ENCODE peak calls at places on chromosomes 12 and 14, in four cellular contexts. P is K562, M is HepG2, I is GM12878. R is an unnamed sample.

GRCh38 chr12:15982071-15982470 is 70.9 kb downstream of the DERA start:
- DNase-seq in P (no peak), I (no peak), M (no peak), R (no peak)

GRCh38 chr12:116881325-116881866 is at the start of gene HRK:
- DNase-seq in P (peak; percentile 44), I (no peak), M (no peak), R (no peak)

GRCh38 chr12:85441740-85442139 is 161.7 kb downstream of the ALX1 start:
- DNase-seq in I (no peak), M (peak; percentile 9), P (no peak), R (peak; percentile 49)

GRCh38 chr12:90333939-90334338 is 621.0 kb downstream of the CCER1 start:
- DNase-seq in P (no peak), M (no peak), I (no peak), R (no peak)

GRCh38 chr12:131287938-131288797 is 334.5 kb downstream of the ADGRD1 start:
- DNase-seq in P (no peak), I (no peak), M (no peak), R (no peak)

GRCh38 chr12:129312048-129312447 is 458.8 kb downstream of the GLT1D1 start:
- DNase-seq in P (no peak), M (no peak), I (no peak), R (no peak)

GRCh38 chr12:47717443-47718193 is 7.7 kb downstream of the ENDOU start:
- DNase-seq in P (peak; percentile 79), M (peak; percentile 42), I (no peak), R (peak; percentile 83)

GRCh38 chr14:102539544-102540309 is 30.2 kb upstream of the ANKRD9 start:
- DNase-seq in P (peak; percentile 67), I (no peak), M (peak; percentile 86), R (no peak)

GRCh38 chr12:32926356-32926755 is 29.8 kb upstream of the PKP2 start:
- DNase-seq in I (no peak), M (no peak), P (no peak), R (no peak)

GRCh38 chr12:52669426-52669825 is 10.8 kb downstream of the KRT1 start:
- DNase-seq in P (no peak), I (no peak), M (no peak), R (no peak)

GRCh38 chr14:80135305-80136088 is 75.8 kb downstream of the DIO2 start:
- DNase-seq in M (no peak), I (no peak), P (no peak), R (no peak)

DNA sequence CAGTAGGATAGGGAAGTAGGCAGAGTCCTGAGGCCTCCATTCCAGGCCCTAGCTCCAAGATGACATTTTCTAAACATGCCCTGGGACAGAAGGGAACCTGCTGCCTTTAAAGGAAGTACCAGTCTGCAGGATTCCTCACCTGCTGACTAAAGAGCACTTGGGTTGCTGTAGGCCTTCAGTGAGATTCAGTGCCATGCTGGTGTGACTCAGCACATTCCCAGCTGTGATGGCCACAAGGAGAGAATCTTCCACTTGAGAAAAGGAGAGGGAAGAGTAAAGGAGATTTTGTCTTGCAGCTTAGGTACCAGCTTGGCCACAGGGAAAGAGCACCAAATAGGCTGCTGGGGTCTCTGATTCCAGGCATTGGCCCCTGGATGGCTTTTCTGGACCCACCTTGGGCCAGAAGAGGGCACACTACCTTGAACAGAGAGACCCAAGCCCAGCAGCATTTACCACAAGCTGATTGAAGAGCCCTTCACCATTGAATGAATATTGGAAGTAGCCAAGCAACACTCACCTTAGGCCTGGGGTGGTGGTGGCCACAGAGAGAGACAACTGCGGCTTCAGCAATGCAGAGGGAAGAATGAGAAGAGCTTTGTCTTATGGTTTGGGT is 498.3 kb downstream of the KCNH5 start:
- DNase-seq in P (no peak), I (no peak), M (no peak), R (peak; percentile 12)
- TF ChIP-seq KDM1A in P (no peak), I (no peak), M (no peak), R (no peak)

DNA sequence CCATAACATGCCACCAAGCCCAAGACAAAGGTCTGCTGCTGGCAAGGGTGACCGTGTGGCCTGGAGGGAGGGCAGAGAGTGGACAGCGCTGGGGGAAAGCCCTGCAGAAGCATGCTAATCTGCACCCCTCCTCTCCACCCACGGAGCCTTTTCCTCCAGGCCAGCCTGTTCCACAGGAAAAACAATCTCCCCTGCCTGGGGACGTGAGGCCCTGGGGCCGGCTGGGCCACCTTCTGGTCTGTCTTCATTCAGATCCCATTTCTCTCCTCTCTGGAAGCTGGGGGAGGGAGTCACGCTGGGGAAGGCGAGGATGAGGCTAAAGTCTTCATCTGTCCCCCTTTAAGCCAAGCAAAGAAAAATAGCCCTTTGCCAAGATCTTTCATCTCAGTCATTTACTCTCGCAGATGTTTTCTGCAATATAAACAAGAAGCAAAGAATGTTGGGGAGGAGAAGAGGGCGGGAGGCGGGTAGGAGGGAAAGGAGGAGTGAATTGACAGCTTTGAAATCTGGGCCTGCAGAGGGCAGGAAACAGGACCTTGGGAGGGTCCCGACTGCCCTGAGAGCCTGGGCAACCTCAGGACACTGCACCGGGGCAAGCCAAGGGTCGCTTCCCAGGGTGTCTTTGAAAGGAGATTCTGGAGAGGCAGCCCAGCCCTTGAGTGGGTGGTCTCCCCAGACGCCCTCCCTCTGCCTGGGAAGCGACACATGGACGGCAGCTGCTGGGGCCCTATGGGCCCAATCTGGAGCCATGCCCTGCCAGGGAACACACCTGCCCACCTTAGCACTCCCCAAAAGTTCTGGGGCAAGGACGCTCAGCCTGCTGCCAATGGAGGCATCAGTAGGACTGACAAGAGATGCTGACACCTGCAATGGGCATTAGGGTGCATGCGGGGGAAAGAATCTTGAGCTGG is 133.6 kb downstream of the ZFP36L1 start:
- DNase-seq in I (no peak), P (no peak), M (no peak), R (no peak)
- TF ChIP-seq POLR2AphosphoS2 in I (no peak), P (no peak), M (no peak), R (no peak)

DNA sequence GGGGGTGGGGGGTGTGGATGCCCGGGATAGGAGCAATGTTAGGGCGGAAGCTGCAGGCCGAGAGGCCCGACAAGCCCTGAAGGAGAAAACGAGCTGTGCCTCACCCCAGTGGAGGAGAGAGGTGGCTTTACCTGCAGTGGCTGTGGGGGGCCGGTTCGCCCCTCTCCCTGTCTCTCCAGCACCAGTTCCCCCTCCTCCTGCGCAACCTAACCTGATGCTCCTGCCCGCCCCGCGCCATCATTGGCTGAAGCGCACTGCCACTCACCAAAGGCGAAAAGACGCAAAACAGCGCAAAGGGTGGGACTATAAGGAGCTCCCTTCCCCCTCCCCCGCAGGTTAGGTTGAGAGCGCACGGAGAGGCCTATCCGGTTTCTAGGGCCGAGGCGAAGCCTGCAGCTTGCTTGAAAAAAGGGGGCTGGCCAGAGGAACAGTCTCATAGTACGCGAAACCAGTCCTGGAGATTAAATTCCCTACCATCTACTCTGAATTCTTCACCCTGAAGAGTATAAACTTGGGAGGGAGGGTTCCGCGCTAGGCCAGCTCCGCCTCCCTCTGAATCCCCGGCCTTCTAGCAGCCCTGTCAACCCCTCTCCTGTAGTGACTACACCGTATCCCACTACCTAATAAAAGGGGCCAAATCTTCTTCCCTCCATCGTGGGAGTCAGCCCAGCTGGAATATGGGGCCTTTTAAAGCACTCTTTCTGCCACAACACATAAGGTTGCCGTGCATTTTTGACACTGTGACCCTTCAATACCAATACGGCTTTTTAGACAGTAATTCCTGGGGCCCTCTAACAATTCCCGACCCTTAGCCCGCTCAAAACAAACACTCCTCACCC is 18.6 kb downstream of the CHD8 start:
- DNase-seq in P (peak; percentile 90), M (peak; percentile 100), I (peak; percentile 94), R (peak; percentile 91)
- TF ChIP-seq REST in P (peak; percentile 31), M (no peak), I (peak; percentile 29), R (no peak)

DNA sequence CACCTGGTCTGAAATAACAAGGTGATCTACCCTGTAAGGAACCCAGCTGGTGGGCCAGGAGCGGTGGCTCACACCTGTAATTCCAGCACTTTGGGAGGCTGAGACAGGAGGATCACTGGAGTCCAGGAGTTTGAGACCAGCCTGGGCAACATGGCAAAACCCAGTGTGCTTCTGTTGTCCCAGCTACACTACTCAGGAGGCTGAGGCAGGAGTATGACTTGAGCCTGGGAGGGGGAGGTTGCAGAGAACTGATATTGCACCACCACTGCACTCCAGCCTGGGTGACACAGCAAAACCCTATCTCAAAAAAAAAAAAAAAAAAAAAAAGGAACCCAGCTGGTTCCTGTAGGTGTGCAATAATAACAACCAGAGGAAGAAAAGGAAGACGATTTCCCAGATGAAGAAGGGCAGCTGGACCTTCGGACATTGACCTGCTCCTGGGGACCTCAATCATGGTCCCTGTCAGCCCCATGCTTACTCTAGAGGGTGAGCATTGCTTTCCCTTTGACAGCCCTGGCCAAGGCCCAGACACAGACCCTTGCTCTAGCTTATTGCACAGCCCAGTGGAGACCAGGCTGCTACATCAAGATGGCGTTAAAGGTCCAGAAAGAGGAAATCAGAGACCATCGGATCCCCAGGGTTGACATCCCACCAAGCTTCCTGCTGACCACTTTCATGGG is 5.4 kb downstream of the FOS start:
- DNase-seq in I (no peak), P (peak; percentile 22), M (peak; percentile 44), R (no peak)
- TF ChIP-seq KDM1A in I (no peak), P (peak; percentile 31), M (no peak), R (no peak)

GRCh38 chr14:33685698-33686097 is 265.2 kb downstream of the EGLN3 start:
- DNase-seq in M (no peak), I (no peak), P (no peak), R (no peak)

GRCh38 chr14:33680873-33681272 is 270.0 kb downstream of the EGLN3 start:
- DNase-seq in P (no peak), M (no peak), I (no peak), R (no peak)

GRCh38 chr14:33679461-33680225 is 271.2 kb downstream of the EGLN3 start:
- DNase-seq in I (no peak), P (no peak), M (no peak), R (no peak)

GRCh38 chr14:33685026-33685425 is 265.8 kb downstream of the EGLN3 start:
- DNase-seq in M (no peak), P (no peak), I (no peak), R (no peak)

GRCh38 chr14:33682746-33683145 is 268.1 kb downstream of the EGLN3 start:
- DNase-seq in P (no peak), M (no peak), I (no peak), R (no peak)
- TF ChIP-seq POLR2AphosphoS2 in P (no peak), M (no peak), I (no peak), R (no peak)

DNA sequence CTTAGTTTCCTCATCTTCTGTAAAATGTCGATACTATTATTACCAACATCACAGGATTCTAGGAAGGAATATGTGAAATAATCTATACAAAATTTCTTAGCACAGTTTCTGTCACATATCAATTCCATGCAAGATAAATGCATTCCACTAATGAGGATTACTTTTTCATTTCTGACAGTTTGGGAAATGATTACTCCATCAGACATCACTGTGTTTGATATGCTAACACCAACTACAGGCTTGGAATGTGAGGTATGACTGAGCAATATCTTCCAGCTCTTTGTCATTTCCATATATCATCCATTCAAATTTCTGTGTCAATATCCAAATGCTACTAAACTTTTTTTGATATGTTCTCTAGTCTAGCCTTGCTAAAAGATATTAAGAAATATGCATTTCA is 111.2 kb upstream of the PTPRQ start:
- DNase-seq in P (no peak), I (no peak), M (no peak), R (no peak)
- TF ChIP-seq REST in P (no peak), I (no peak), M (no peak), R (no peak)